ENCODE peak calls at places on chromosomes 1 and 21, in seven cellular contexts. K is tibial nerve, W is suprapubic skin, Q is tibial artery, N is uterus, P is OCI-LY7, H is GM12878. A is an unnamed sample.

GRCh38 chr1:209319549-209319948 is 264.0 kb upstream of the CAMK1G start:
- DNase-seq in H (no peak), W (no peak), P (no peak), Q (no peak), N (no peak), K (no peak), A (no peak)

GRCh38 chr1:207579436-207579799 is 65.5 kb upstream of the CR1L start:
- DNase-seq in N (no peak), K (peak; percentile 27), P (peak; percentile 67), W (no peak), Q (no peak), H (peak; percentile 17), A (no peak)

GRCh38 chr1:194076646-194077045 is 890.2 kb upstream of the B3GALT2 start:
- DNase-seq in Q (no peak), H (no peak), N (no peak), W (no peak), P (no peak), K (no peak), A (no peak)

GRCh38 chr21:18545908-18546307 is 142.3 kb upstream of the TMPRSS15 start:
- DNase-seq in W (no peak), H (no peak), Q (no peak), N (no peak), K (no peak), P (no peak), A (no peak)

GRCh38 chr1:54996359-54996868 is 2.3 kb upstream of the BSND start:
- DNase-seq in P (peak; percentile 75), K (peak; percentile 50), N (peak; percentile 28), Q (peak; percentile 83), H (no peak), W (peak; percentile 85), A (peak; percentile 62)

GRCh38 chr1:223538921-223539445 is 126.5 kb downstream of the CAPN8 start:
- DNase-seq in W (no peak), K (no peak), N (no peak), P (no peak), Q (peak; percentile 32), H (no peak), A (no peak)

GRCh38 chr1:85148524-85149250 is 52.1 kb downstream of the SYDE2 start:
- DNase-seq in Q (no peak), W (no peak), P (no peak), K (no peak), H (peak; percentile 73), N (no peak), A (no peak)

GRCh38 chr1:33784876-33785275 is 79.0 kb upstream of the HMGB4 start:
- DNase-seq in Q (no peak), K (no peak), W (no peak), P (no peak), H (no peak), N (no peak), A (no peak)

GRCh38 chr1:208253177-208253576 is 9.0 kb upstream of the PLXNA2 start:
- DNase-seq in P (no peak), N (no peak), Q (no peak), H (no peak), W (no peak), K (no peak), A (no peak)

GRCh38 chr1:176450526-176450925 is 12.4 kb upstream of the PAPPA2 start:
- DNase-seq in Q (no peak), K (no peak), N (no peak), H (no peak), W (no peak), P (no peak), A (no peak)

GRCh38 chr1:35120458-35121133 is 41.4 kb downstream of the ZMYM1 start:
- DNase-seq in W (no peak), N (no peak), H (no peak), K (no peak), P (no peak), Q (no peak), A (no peak)

GRCh38 chr1:93707956-93708355 is 26.3 kb upstream of the BCAR3 start:
- DNase-seq in Q (no peak), P (peak; percentile 91), H (peak; percentile 69), N (no peak), W (no peak), K (no peak), A (no peak)

GRCh38 chr1:76055987-76056386 is 18.6 kb upstream of the ST6GALNAC3 start:
- DNase-seq in W (no peak), P (no peak), H (no peak), N (no peak), K (no peak), Q (no peak), A (no peak)

DNA sequence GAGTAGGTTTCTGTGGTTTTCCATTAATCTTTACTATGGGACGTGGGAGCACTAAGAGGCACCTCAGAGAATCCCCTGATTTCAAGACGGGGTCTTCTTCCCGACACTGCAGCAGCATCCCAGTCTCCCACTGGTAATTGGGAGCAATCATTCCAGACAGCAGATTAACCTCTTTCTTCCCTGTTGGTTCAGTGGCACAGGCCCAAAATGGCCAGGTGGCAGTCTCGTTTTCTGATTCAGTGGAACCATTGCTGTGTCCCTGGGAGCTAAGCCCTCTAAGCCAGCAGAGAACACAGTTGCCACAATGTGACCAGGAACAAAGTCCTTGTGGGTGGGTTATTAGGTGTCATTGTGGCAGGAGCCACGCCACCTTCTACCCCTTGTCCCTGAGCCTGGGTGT is 342.1 kb downstream of the MATN1 start:
- DNase-seq in W (peak; percentile 20), Q (peak; percentile 23), P (no peak), N (no peak), H (no peak), K (no peak), A (no peak)
- H3K4me1 ChIP-seq in W (peaks cover 20% of the 10 kb centered on the region), Q (peaks cover 4% of the 10 kb centered on the region), P (no peaks in the 10 kb centered on the region), N (no peaks in the 10 kb centered on the region), H (no peaks in the 10 kb centered on the region), K (no peaks in the 10 kb centered on the region), A (peaks cover 2% of the 10 kb centered on the region)

DNA sequence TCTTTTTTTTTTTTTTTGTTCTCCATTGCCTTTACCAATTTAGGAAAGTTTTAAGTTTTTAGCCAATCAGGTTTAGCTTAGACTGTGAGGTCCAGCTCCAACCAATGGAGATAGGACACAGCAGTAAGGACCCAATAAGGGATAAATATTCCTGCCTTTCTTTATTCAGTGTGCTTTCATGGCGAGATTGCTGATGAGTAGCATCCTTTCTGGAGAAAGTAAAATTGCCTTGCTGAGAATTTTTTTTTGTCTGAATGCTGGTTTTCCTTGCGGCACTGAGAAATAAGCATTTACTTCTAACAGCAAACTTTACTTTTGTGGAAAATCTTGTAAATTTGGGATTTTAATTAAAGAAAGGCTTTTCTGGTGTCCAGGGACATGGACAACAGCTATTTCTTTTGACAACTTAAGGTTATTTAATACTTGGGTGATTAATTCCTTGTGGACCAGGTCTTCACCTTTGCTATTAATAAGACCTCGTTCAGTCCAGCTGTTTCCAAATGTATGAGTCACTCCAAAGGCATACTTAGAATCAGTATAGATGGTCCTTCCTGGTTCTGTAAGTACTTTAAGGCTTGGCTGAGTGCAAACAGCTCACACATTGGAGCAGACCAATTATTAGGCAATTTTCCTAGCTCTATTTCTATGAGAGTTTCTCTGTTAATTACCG is 54.1 kb downstream of the SERINC2 start:
- DNase-seq in K (no peak), Q (no peak), P (no peak), N (no peak), H (no peak), W (no peak), A (no peak)
- H3K9me3 ChIP-seq in K (peaks cover 9% of the 10 kb centered on the region), Q (no peaks in the 10 kb centered on the region), P (no peaks in the 10 kb centered on the region), N (no peaks in the 10 kb centered on the region), H (peaks cover 6% of the 10 kb centered on the region), W (peaks cover 10% of the 10 kb centered on the region), A (peaks cover 20% of the 10 kb centered on the region)

GRCh38 chr21:34910396-34910795 is 138.7 kb downstream of the RUNX1 start:
- DNase-seq in H (no peak), Q (no peak), W (no peak), P (no peak), N (no peak), K (no peak), A (no peak)
- H3K27ac ChIP-seq in H (no peak overlapping the region), Q (no peak overlapping the region), W (no peak overlapping the region), P (no peak overlapping the region), N (no peak overlapping the region), K (no peak overlapping the region), A (no peak overlapping the region)

DNA sequence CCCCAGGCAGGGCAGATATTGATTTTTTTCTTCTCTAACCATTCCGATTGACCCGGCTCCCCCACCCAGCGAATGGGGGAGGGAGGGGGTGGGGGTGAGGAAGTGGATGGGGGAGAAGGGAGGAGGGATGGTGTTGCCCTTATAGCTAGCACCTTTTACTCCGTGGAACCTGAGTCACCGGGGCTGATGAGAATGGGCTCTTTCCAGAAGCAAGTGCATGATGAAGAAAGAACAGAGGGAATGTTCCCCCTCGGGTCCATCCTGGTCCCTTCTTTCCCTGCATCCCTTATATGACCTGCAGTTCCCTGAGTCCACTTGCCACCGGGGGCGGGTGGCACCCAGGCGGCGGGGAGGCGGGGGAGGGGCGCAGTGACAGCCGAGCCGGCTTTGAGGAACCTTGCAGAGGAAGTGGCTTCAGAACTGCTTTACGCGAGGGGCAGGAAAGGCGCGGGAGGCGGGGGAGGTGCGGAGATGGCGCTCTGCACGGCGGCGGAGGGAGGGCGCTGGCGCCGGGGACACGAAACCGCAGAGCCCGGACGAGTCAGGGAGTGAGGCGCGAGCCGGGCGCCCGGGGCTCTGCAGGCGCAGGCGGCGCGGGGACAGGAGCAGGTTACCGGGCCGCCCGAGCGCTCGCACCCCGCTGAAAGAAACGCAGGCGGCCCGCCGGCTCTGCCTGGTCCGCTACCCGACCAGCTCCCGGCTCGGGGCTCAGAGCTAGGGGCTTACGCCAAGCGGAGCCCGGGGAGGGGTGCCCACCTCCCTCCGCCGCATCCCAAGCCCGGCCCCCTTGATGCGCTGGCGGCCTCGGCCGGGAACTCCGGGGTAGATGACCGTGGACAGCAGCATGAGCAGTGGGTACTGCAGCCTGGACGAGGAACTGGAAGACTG is 49.7 kb downstream of the RASSF5 start:
- DNase-seq in K (peak; percentile 67), Q (peak; percentile 86), N (peak; percentile 60), H (no peak), P (peak; percentile 88), W (peak; percentile 88), A (peak; percentile 82)
- H3K4me1 ChIP-seq in K (peaks cover 22% of the 10 kb centered on the region), Q (peaks cover 23% of the 10 kb centered on the region), N (no peaks in the 10 kb centered on the region), H (peaks cover 42% of the 10 kb centered on the region), P (peaks cover 57% of the 10 kb centered on the region), W (peaks cover 54% of the 10 kb centered on the region), A (peaks cover 44% of the 10 kb centered on the region)

GRCh38 chr1:42713293-42713692 is 26.7 kb downstream of the CLDN19 start:
- DNase-seq in H (no peak), P (no peak), Q (no peak), N (no peak), W (no peak), K (no peak), A (no peak)
- H3K9me3 ChIP-seq in H (peaks cover 6% of the 10 kb centered on the region), P (peaks cover 16% of the 10 kb centered on the region), Q (no peaks in the 10 kb centered on the region), N (no peaks in the 10 kb centered on the region), W (peaks cover 9% of the 10 kb centered on the region), K (peaks cover 5% of the 10 kb centered on the region), A (no peaks in the 10 kb centered on the region)

A was measured in heart left ventricle.